ENCODE peak calls at places on chromosomes 4 and X, in five cellular contexts. W is adrenal gland, Y is kidney, T is IMR-90, A is hepatocyte. E is an unnamed sample.

GRCh38 chrX:154526901-154527675 is 11.1 kb upstream of the FAM3A start:
- DNase-seq in W (peak; percentile 82), T (peak; percentile 67), A (peak; percentile 90), Y (peak; percentile 90), E (peak; percentile 88)

GRCh38 chr4:26032572-26033320 is 118.7 kb downstream of the SMIM20 start:
- DNase-seq in Y (no peak), W (no peak), A (no peak), T (peak; percentile 91), E (no peak)

GRCh38 chr4:10694151-10694825 is 9.7 kb upstream of the CLNK start:
- DNase-seq in A (no peak), T (peak; percentile 28), Y (no peak), W (no peak), E (no peak)

GRCh38 chr4:84673475-84674230 is 90.7 kb downstream of the CDS1 start:
- DNase-seq in Y (no peak), W (no peak), A (no peak), T (peak; percentile 92), E (no peak)

GRCh38 chr4:186161138-186161537 is 30.2 kb upstream of the CYP4V2 start:
- DNase-seq in T (no peak), A (peak; percentile 3), Y (no peak), W (no peak), E (no peak)

GRCh38 chr4:124449881-124450280 is 262.7 kb downstream of the ANKRD50 start:
- DNase-seq in T (no peak), A (no peak), Y (no peak), W (no peak), E (no peak)

GRCh38 chrX:85052207-85052606 is 48.5 kb downstream of the APOOL start:
- DNase-seq in W (no peak), Y (no peak), A (no peak), T (peak; percentile 11), E (no peak)

GRCh38 chr4:100977746-100978397 is 369.5 kb downstream of the PPP3CA start:
- DNase-seq in T (no peak), A (no peak), Y (no peak), W (no peak), E (no peak)

GRCh38 chr4:153365003-153365402 is 20.5 kb downstream of the MND1 start:
- DNase-seq in A (no peak), Y (no peak), T (no peak), W (no peak), E (no peak)

GRCh38 chr4:113952452-113953029 is 26.9 kb downstream of the ARSJ start:
- DNase-seq in T (peak; percentile 62), Y (no peak), A (peak; percentile 62), W (peak; percentile 11), E (no peak)

GRCh38 chr4:3799496-3799895 is 33.3 kb downstream of the ADRA2C start:
- DNase-seq in Y (peak; percentile 36), T (no peak), A (no peak), W (no peak), E (no peak)

GRCh38 chr4:185998791-185999190 is 70.2 kb upstream of the TLR3 start:
- DNase-seq in W (no peak), Y (no peak), T (no peak), A (no peak), E (no peak)

GRCh38 chr4:103046416-103047290 is 27.1 kb upstream of the SLC9B1 start:
- DNase-seq in Y (no peak), W (peak; percentile 19), A (peak; percentile 62), T (peak; percentile 46), E (no peak)

GRCh38 chr4:120921456-120922389 is 803 bp downstream of the PRDM5 start:
- DNase-seq in W (peak; percentile 74), T (peak; percentile 68), Y (peak; percentile 90), A (peak; percentile 75), E (peak; percentile 67)

GRCh38 chr4:130849985-130850632 is 1754.2 kb downstream of the C4orf33 start:
- DNase-seq in Y (no peak), T (no peak), A (peak; percentile 10), W (no peak), E (no peak)

GRCh38 chrX:45557390-45557789 is 356.7 kb upstream of the DIPK2B start:
- DNase-seq in T (peak; percentile 1), Y (no peak), A (no peak), W (no peak), E (no peak)

GRCh38 chr4:146435962-146436361 is 85.8 kb downstream of the SLC10A7 start:
- DNase-seq in W (no peak), A (no peak), Y (no peak), T (no peak), E (no peak)

GRCh38 chr4:119233750-119234149 is 21.2 kb downstream of the USP53 start:
- DNase-seq in Y (no peak), T (no peak), A (no peak), W (no peak), E (no peak)

GRCh38 chr4:4671774-4672349 is 130.0 kb upstream of the STX18 start:
- DNase-seq in T (peak; percentile 54), A (no peak), W (no peak), Y (no peak), E (no peak)

GRCh38 chr4:104641427-104641826 is 146.7 kb upstream of the CXXC4 start:
- DNase-seq in Y (no peak), T (no peak), W (no peak), A (no peak), E (no peak)

GRCh38 chr4:182856862-182857261 is 60.3 kb downstream of the DCTD start:
- DNase-seq in T (no peak), A (no peak), W (no peak), Y (peak; percentile 51), E (no peak)

GRCh38 chr4:76969941-76970529 is 20.5 kb downstream of the SEPTIN11 start:
- DNase-seq in T (no peak), Y (no peak), W (no peak), A (no peak), E (no peak)

GRCh38 chrX:110614596-110614995 is 181.0 kb downstream of the CHRDL1 start:
- DNase-seq in A (no peak), W (no peak), T (no peak), Y (no peak), E (no peak)

GRCh38 chr4:75555294-75556164 is at the start of gene ODAPH:
- DNase-seq in W (no peak), T (peak; percentile 58), Y (no peak), A (peak; percentile 38), E (no peak)

GRCh38 chr4:173218411-173219125 is 50.0 kb downstream of the GALNT7 start:
- DNase-seq in T (peak; percentile 73), W (no peak), Y (no peak), A (no peak), E (no peak)

GRCh38 chr4:8150152-8151090 is 8.2 kb downstream of the ABLIM2 start:
- DNase-seq in A (no peak), Y (peak; percentile 42), T (no peak), W (peak; percentile 67), E (no peak)

GRCh38 chrX:13266641-13267420 is 53.0 kb downstream of the ATXN3L start:
- DNase-seq in Y (no peak), T (peak; percentile 49), A (no peak), W (no peak), E (no peak)

GRCh38 chr4:4333265-4333706 is 43.2 kb downstream of the ZBTB49 start:
- DNase-seq in A (peak; percentile 33), T (peak; percentile 84), W (no peak), Y (peak; percentile 84), E (peak; percentile 66)

GRCh38 chr4:7232061-7232616 is 39.8 kb downstream of the SORCS2 start:
- DNase-seq in W (no peak), Y (no peak), T (no peak), A (no peak), E (no peak)

GRCh38 chr4:184587746-184588145 is 61.5 kb downstream of the CASP3 start:
- DNase-seq in W (no peak), Y (no peak), A (no peak), T (no peak), E (no peak)

GRCh38 chrX:20265726-20266681 is 705 bp downstream of the RPS6KA3 start:
- DNase-seq in A (peak; percentile 55), Y (peak; percentile 83), W (peak; percentile 45), T (peak; percentile 12), E (peak; percentile 49)

GRCh38 chr4:38529189-38530115 is 134.5 kb upstream of the KLF3 start:
- DNase-seq in W (peak; percentile 15), T (no peak), Y (peak; percentile 93), A (no peak), E (no peak)

GRCh38 chrX:102712967-102713677 is 874 bp downstream of the GPRASP2 start:
- DNase-seq in W (peak; percentile 82), Y (no peak), A (peak; percentile 72), T (peak; percentile 41), E (peak; percentile 76)

GRCh38 chr4:102815981-102816380 is 11.4 kb downstream of the UBE2D3 start:
- DNase-seq in A (peak; percentile 8), T (peak; percentile 95), W (no peak), Y (no peak), E (no peak)

GRCh38 chr4:3375688-3376087 is 66.1 kb upstream of the HGFAC start:
- DNase-seq in Y (no peak), A (no peak), W (peak; percentile 85), T (peak; percentile 89), E (no peak)

GRCh38 chr4:187135878-187136277 is 412.2 kb upstream of the FAT1 start:
- DNase-seq in A (no peak), Y (no peak), T (no peak), W (no peak), E (no peak)

GRCh38 chrX:40543661-40544328 is 37.0 kb upstream of the ATP6AP2 start:
- DNase-seq in Y (no peak), T (peak; percentile 71), A (peak; percentile 84), W (no peak), E (no peak)
- H3K27ac ChIP-seq in Y (no peak overlapping the region), T (no peak overlapping the region), A (peak overlapping the region; percentile 86), W (no peak overlapping the region), E (peak overlapping the region; percentile 34)

GRCh38 chrX:49122499-49122898 is 1.0 kb downstream of the GPKOW start:
- DNase-seq in W (no peak), T (no peak), A (no peak), Y (no peak), E (no peak)
- H3K4me3 ChIP-seq in W (no peak overlapping the region), T (peak overlapping the region; percentile 90), A (peak overlapping the region; percentile 53), Y (peak overlapping the region; percentile 86), E (peak overlapping the region; percentile 55)

GRCh38 chr4:134200811-134201215 is 776 bp downstream of the PABPC4L start:
- DNase-seq in W (no peak), A (no peak), Y (peak; percentile 49), T (no peak), E (peak; percentile 23)
- H3K27ac ChIP-seq in W (no peak overlapping the region), A (peak overlapping the region; percentile 75), Y (peak overlapping the region; percentile 51), T (no peak overlapping the region), E (peak overlapping the region; percentile 76)

DNA sequence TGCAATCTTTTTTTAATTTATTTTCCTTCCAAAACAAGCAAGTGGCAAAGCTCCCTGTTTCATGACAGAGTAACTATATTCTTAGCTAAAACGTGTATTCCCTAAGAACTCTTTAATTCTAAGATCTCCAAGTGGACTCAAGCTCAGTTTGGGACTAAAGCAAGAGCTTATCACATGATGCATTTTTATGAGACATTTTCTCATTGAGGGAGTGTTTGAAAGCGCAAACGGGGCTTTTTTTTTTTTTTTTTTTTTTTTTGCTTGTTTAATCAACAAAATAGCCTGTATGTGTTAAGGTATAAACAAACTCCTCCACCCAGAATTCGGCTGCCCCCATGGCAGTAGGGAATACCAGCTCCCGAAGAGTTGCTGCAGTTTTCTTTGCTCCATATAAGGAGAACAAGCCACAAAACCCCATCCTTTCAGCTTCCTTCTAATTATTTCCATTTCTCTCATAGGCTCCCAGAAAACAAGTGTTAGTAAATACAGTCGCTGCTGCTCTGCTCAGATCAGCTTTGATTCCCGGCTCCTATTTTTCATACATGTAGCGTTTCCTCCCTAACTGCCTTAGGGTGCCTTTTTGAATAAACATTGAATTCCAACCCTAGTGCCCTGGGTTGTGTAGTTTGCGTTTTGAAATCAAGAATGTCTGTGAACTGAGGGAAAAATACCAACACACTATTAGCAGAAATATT is 669 bp upstream of the PPARGC1A start:
- DNase-seq in W (no peak), Y (no peak), T (no peak), A (no peak), E (no peak)
- H3K4me3 ChIP-seq in W (no peak overlapping the region), Y (peak overlapping the region; percentile 77), T (peak overlapping the region; percentile 24), A (peak overlapping the region; percentile 37), E (peak overlapping the region; percentile 36)

GRCh38 chr4:24777528-24777927 is 17.8 kb upstream of the SOD3 start:
- DNase-seq in Y (no peak), W (no peak), T (no peak), A (no peak), E (no peak)
- H3K27ac ChIP-seq in Y (no peak overlapping the region), W (no peak overlapping the region), T (no peak overlapping the region), A (no peak overlapping the region), E (no peak overlapping the region)